ENCODE peak calls at places on chromosomes 5 and 9, in six cellular contexts. One of them, this sample, is unnamed.

GRCh38 chr5:177370488-177371119 is 12.9 kb downstream of the RGS14 start:
- DNase-seq in PC-3: peak; percentile 94
- DNase-seq in astrocyte of the spinal cord: peak; percentile 87
- DNase-seq in choroid plexus epithelial cell: peak; percentile 95
- DNase-seq in fibroblast of pulmonary artery: peak; percentile 94
- DNase-seq in GM06990: peak; percentile 76
- DNase-seq in this sample: peak; percentile 86

GRCh38 chr9:102966999-102967398 is 28.1 kb upstream of the CYLC2 start:
- DNase-seq in fibroblast of pulmonary artery: no peak
- DNase-seq in GM06990: no peak
- DNase-seq in PC-3: no peak
- DNase-seq in astrocyte of the spinal cord: no peak
- DNase-seq in choroid plexus epithelial cell: no peak
- DNase-seq in this sample: no peak

GRCh38 chr9:107351382-107352045 is 68.4 kb downstream of the RAD23B start:
- DNase-seq in choroid plexus epithelial cell: no peak
- DNase-seq in GM06990: no peak
- DNase-seq in PC-3: peak; percentile 67
- DNase-seq in astrocyte of the spinal cord: no peak
- DNase-seq in fibroblast of pulmonary artery: no peak
- DNase-seq in this sample: peak; percentile 96

GRCh38 chr5:154542581-154542980 is 64.6 kb upstream of the HAND1 start:
- DNase-seq in choroid plexus epithelial cell: no peak
- DNase-seq in GM06990: no peak
- DNase-seq in astrocyte of the spinal cord: no peak
- DNase-seq in fibroblast of pulmonary artery: no peak
- DNase-seq in PC-3: no peak
- DNase-seq in this sample: no peak

GRCh38 chr9:76835571-76836283 is 70.2 kb downstream of the PRUNE2 start:
- DNase-seq in GM06990: no peak
- DNase-seq in PC-3: peak; percentile 38
- DNase-seq in astrocyte of the spinal cord: peak; percentile 91
- DNase-seq in choroid plexus epithelial cell: peak; percentile 64
- DNase-seq in fibroblast of pulmonary artery: peak; percentile 93
- DNase-seq in this sample: peak; percentile 39

GRCh38 chr9:114693248-114693895 is 11.4 kb upstream of the TEX48 start:
- DNase-seq in fibroblast of pulmonary artery: no peak
- DNase-seq in astrocyte of the spinal cord: no peak
- DNase-seq in choroid plexus epithelial cell: no peak
- DNase-seq in GM06990: no peak
- DNase-seq in PC-3: no peak
- DNase-seq in this sample: peak; percentile 33

GRCh38 chr9:94908041-94908563 is 181.6 kb downstream of the AOPEP start:
- DNase-seq in astrocyte of the spinal cord: peak; percentile 59
- DNase-seq in GM06990: no peak
- DNase-seq in fibroblast of pulmonary artery: peak; percentile 45
- DNase-seq in PC-3: no peak
- DNase-seq in choroid plexus epithelial cell: peak; percentile 59
- DNase-seq in this sample: no peak

GRCh38 chr5:51829226-51829625 is 446.0 kb downstream of the ISL1 start:
- DNase-seq in GM06990: no peak
- DNase-seq in PC-3: peak; percentile 89
- DNase-seq in astrocyte of the spinal cord: no peak
- DNase-seq in fibroblast of pulmonary artery: no peak
- DNase-seq in choroid plexus epithelial cell: no peak
- DNase-seq in this sample: peak; percentile 92

GRCh38 chr9:83154087-83154736 is 91.3 kb upstream of the RASEF start:
- DNase-seq in astrocyte of the spinal cord: peak; percentile 81
- DNase-seq in fibroblast of pulmonary artery: peak; percentile 7
- DNase-seq in PC-3: peak; percentile 57
- DNase-seq in GM06990: peak; percentile 2
- DNase-seq in choroid plexus epithelial cell: peak; percentile 67
- DNase-seq in this sample: peak; percentile 88

GRCh38 chr5:76542887-76543690 is 80.1 kb downstream of the F2RL2 start:
- DNase-seq in astrocyte of the spinal cord: no peak
- DNase-seq in GM06990: peak; percentile 6
- DNase-seq in PC-3: no peak
- DNase-seq in choroid plexus epithelial cell: peak; percentile 84
- DNase-seq in fibroblast of pulmonary artery: no peak
- DNase-seq in this sample: no peak

GRCh38 chr5:11903614-11904269 is 504 bp downstream of the CTNND2 start:
- DNase-seq in PC-3: peak; percentile 57
- DNase-seq in fibroblast of pulmonary artery: no peak
- DNase-seq in choroid plexus epithelial cell: no peak
- DNase-seq in astrocyte of the spinal cord: peak; percentile 18
- DNase-seq in GM06990: peak; percentile 23
- DNase-seq in this sample: peak; percentile 10

GRCh38 chr9:117546894-117547293 is 132.0 kb upstream of the ASTN2 start:
- DNase-seq in choroid plexus epithelial cell: no peak
- DNase-seq in PC-3: no peak
- DNase-seq in fibroblast of pulmonary artery: no peak
- DNase-seq in astrocyte of the spinal cord: no peak
- DNase-seq in GM06990: peak; percentile 5
- DNase-seq in this sample: peak; percentile 0

GRCh38 chr9:132721661-132722060 is 51.4 kb downstream of the GTF3C4 start:
- DNase-seq in fibroblast of pulmonary artery: no peak
- DNase-seq in GM06990: no peak
- DNase-seq in choroid plexus epithelial cell: no peak
- DNase-seq in astrocyte of the spinal cord: no peak
- DNase-seq in PC-3: no peak
- DNase-seq in this sample: no peak

GRCh38 chr9:94717656-94718225 is 8.8 kb upstream of the AOPEP start:
- DNase-seq in PC-3: peak; percentile 81
- DNase-seq in astrocyte of the spinal cord: no peak
- DNase-seq in fibroblast of pulmonary artery: peak; percentile 64
- DNase-seq in choroid plexus epithelial cell: peak; percentile 8
- DNase-seq in GM06990: no peak
- DNase-seq in this sample: peak; percentile 90

GRCh38 chr5:27523629-27524028 is 485.2 kb upstream of the CDH9 start:
- DNase-seq in astrocyte of the spinal cord: no peak
- DNase-seq in PC-3: no peak
- DNase-seq in GM06990: peak; percentile 1
- DNase-seq in choroid plexus epithelial cell: no peak
- DNase-seq in fibroblast of pulmonary artery: no peak
- DNase-seq in this sample: no peak

GRCh38 chr5:86546582-86546981 is 71.2 kb upstream of the COX7C start:
- DNase-seq in fibroblast of pulmonary artery: no peak
- DNase-seq in PC-3: peak; percentile 54
- DNase-seq in choroid plexus epithelial cell: no peak
- DNase-seq in astrocyte of the spinal cord: no peak
- DNase-seq in GM06990: no peak
- DNase-seq in this sample: peak; percentile 12
- TF ChIP-seq CTCF in fibroblast of pulmonary artery: no peak
- TF ChIP-seq CTCF in PC-3: peak; percentile 49
- TF ChIP-seq CTCF in choroid plexus epithelial cell: no peak
- TF ChIP-seq CTCF in astrocyte of the spinal cord: no peak
- TF ChIP-seq CTCF in GM06990: no peak
- TF ChIP-seq CTCF in this sample: no peak

GRCh38 chr9:113363336-113363735 is 13.4 kb downstream of the HDHD3 start:
- DNase-seq in fibroblast of pulmonary artery: no peak
- DNase-seq in astrocyte of the spinal cord: no peak
- DNase-seq in choroid plexus epithelial cell: no peak
- DNase-seq in PC-3: no peak
- DNase-seq in GM06990: no peak
- DNase-seq in this sample: no peak

GRCh38 chr9:113356686-113357292 is 7.4 kb downstream of the BSPRY start:
- DNase-seq in choroid plexus epithelial cell: no peak
- DNase-seq in astrocyte of the spinal cord: no peak
- DNase-seq in PC-3: no peak
- DNase-seq in fibroblast of pulmonary artery: no peak
- DNase-seq in GM06990: no peak
- DNase-seq in this sample: no peak

GRCh38 chr9:113361304-113362018 is 12.1 kb downstream of the BSPRY start:
- DNase-seq in PC-3: peak; percentile 37
- DNase-seq in fibroblast of pulmonary artery: peak; percentile 50
- DNase-seq in astrocyte of the spinal cord: peak; percentile 8
- DNase-seq in choroid plexus epithelial cell: peak; percentile 45
- DNase-seq in GM06990: no peak
- DNase-seq in this sample: no peak

GRCh38 chr9:113359385-113359784 is 10.0 kb downstream of the BSPRY start:
- DNase-seq in astrocyte of the spinal cord: no peak
- DNase-seq in choroid plexus epithelial cell: no peak
- DNase-seq in PC-3: no peak
- DNase-seq in fibroblast of pulmonary artery: no peak
- DNase-seq in GM06990: no peak
- DNase-seq in this sample: no peak

DNA sequence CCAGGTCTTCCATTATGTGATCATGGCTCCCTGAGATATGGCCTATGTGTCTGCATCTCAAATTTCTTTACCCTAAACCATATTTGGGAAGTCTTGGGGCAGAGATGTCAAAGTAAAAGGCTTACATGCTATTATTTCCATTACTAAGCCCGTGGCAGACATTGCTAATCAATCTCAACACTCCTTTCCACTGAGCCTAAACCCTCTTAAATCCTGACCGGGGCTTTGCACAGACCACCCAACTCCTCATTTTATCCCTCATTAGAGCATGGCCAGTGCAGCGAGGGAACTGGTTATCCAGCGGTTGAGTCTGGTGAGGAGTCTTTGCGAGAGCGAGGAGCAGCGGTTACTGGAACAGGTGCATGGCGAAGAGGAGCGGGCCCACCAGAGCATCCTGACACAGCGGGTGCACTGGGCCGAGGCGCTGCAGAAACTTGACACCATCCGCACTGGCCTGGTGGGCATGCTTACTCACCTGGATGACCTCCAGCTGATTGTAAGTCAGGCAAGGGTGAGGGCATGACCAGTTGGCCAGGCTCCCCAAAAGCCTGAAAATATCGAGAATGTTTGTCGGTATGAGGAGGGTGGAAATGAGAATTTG is 11.0 kb downstream of the BSPRY start:
- DNase-seq in choroid plexus epithelial cell: no peak
- DNase-seq in PC-3: no peak
- DNase-seq in astrocyte of the spinal cord: no peak
- DNase-seq in GM06990: no peak
- DNase-seq in fibroblast of pulmonary artery: no peak
- DNase-seq in this sample: no peak
- H3K4me3 ChIP-seq in choroid plexus epithelial cell: no peak overlapping the region
- H3K4me3 ChIP-seq in PC-3: no peak overlapping the region
- H3K4me3 ChIP-seq in astrocyte of the spinal cord: no peak overlapping the region
- H3K4me3 ChIP-seq in GM06990: no peak overlapping the region
- H3K4me3 ChIP-seq in fibroblast of pulmonary artery: no peak overlapping the region
- H3K4me3 ChIP-seq in this sample: no peak overlapping the region

DNA sequence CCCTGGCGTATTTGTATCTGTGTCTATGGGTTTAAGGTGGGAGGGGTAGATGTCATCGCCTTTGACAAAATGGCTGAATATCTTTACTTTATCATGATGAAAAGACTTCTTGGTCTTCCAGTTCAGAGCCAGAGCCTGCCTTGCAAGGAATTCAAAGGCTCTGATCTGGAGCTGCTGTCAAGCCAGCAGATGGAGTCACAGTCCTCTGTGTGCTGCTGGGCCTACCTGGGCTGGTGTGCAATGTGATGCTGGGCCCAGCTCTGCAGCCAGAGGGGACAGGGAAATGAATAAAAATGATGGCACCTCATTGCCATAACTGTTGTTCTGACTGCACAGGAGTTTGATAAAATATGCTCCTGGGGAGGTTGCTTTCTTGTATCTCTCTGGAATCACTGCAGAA is 20.2 kb upstream of the HSPA9 start:
- DNase-seq in choroid plexus epithelial cell: peak; percentile 23
- DNase-seq in astrocyte of the spinal cord: no peak
- DNase-seq in fibroblast of pulmonary artery: no peak
- DNase-seq in GM06990: no peak
- DNase-seq in PC-3: no peak
- DNase-seq in this sample: peak; percentile 48
- TF ChIP-seq CTCF in choroid plexus epithelial cell: peak; percentile 38
- TF ChIP-seq CTCF in astrocyte of the spinal cord: peak; percentile 26
- TF ChIP-seq CTCF in fibroblast of pulmonary artery: peak; percentile 12
- TF ChIP-seq CTCF in GM06990: peak; percentile 9
- TF ChIP-seq CTCF in PC-3: peak; percentile 10
- TF ChIP-seq CTCF in this sample: peak; percentile 71

GRCh38 chr9:99071313-99072039 is 33.4 kb upstream of the TGFBR1 start:
- DNase-seq in astrocyte of the spinal cord: peak; percentile 33
- DNase-seq in PC-3: no peak
- DNase-seq in choroid plexus epithelial cell: peak; percentile 53
- DNase-seq in fibroblast of pulmonary artery: no peak
- DNase-seq in GM06990: no peak
- DNase-seq in this sample: no peak

GRCh38 chr9:99069075-99069474 is 35.8 kb upstream of the TGFBR1 start:
- DNase-seq in astrocyte of the spinal cord: no peak
- DNase-seq in PC-3: no peak
- DNase-seq in GM06990: no peak
- DNase-seq in fibroblast of pulmonary artery: no peak
- DNase-seq in choroid plexus epithelial cell: no peak
- DNase-seq in this sample: no peak

GRCh38 chr9:99073347-99073746 is 31.6 kb upstream of the TGFBR1 start:
- DNase-seq in fibroblast of pulmonary artery: no peak
- DNase-seq in choroid plexus epithelial cell: no peak
- DNase-seq in GM06990: no peak
- DNase-seq in astrocyte of the spinal cord: peak; percentile 38
- DNase-seq in PC-3: no peak
- DNase-seq in this sample: no peak

GRCh38 chr9:99072040-99072394 is 32.9 kb upstream of the TGFBR1 start:
- DNase-seq in choroid plexus epithelial cell: no peak
- DNase-seq in fibroblast of pulmonary artery: no peak
- DNase-seq in GM06990: no peak
- DNase-seq in astrocyte of the spinal cord: no peak
- DNase-seq in PC-3: no peak
- DNase-seq in this sample: no peak

GRCh38 chr9:99069532-99069931 is 35.4 kb upstream of the TGFBR1 start:
- DNase-seq in choroid plexus epithelial cell: peak; percentile 36
- DNase-seq in astrocyte of the spinal cord: no peak
- DNase-seq in PC-3: no peak
- DNase-seq in fibroblast of pulmonary artery: no peak
- DNase-seq in GM06990: no peak
- DNase-seq in this sample: no peak
- H3K4me3 ChIP-seq in choroid plexus epithelial cell: no peak overlapping the region
- H3K4me3 ChIP-seq in astrocyte of the spinal cord: no peak overlapping the region
- H3K4me3 ChIP-seq in PC-3: no peak overlapping the region
- H3K4me3 ChIP-seq in fibroblast of pulmonary artery: no peak overlapping the region
- H3K4me3 ChIP-seq in GM06990: no peak overlapping the region
- H3K4me3 ChIP-seq in this sample: no peak overlapping the region

GRCh38 chr5:26024774-26025173 is 1013.6 kb downstream of the CDH9 start:
- DNase-seq in fibroblast of pulmonary artery: no peak
- DNase-seq in choroid plexus epithelial cell: no peak
- DNase-seq in PC-3: peak; percentile 43
- DNase-seq in GM06990: no peak
- DNase-seq in astrocyte of the spinal cord: no peak
- DNase-seq in this sample: no peak
- TF ChIP-seq CTCF in fibroblast of pulmonary artery: no peak
- TF ChIP-seq CTCF in choroid plexus epithelial cell: no peak
- TF ChIP-seq CTCF in PC-3: peak; percentile 45
- TF ChIP-seq CTCF in GM06990: no peak
- TF ChIP-seq CTCF in astrocyte of the spinal cord: peak; percentile 21
- TF ChIP-seq CTCF in this sample: no peak

GRCh38 chr5:67490543-67491321 is 294.1 kb upstream of the CD180 start:
- DNase-seq in astrocyte of the spinal cord: no peak
- DNase-seq in choroid plexus epithelial cell: no peak
- DNase-seq in fibroblast of pulmonary artery: no peak
- DNase-seq in PC-3: no peak
- DNase-seq in GM06990: no peak
- DNase-seq in this sample: no peak
- H3K4me3 ChIP-seq in astrocyte of the spinal cord: no peak overlapping the region
- H3K4me3 ChIP-seq in choroid plexus epithelial cell: no peak overlapping the region
- H3K4me3 ChIP-seq in fibroblast of pulmonary artery: no peak overlapping the region
- H3K4me3 ChIP-seq in PC-3: no peak overlapping the region
- H3K4me3 ChIP-seq in GM06990: no peak overlapping the region
- H3K4me3 ChIP-seq in this sample: no peak overlapping the region